ENCODE peak calls at places on chromosomes 2 and 18, in eight cellular contexts. T is Daoy; S is left ventricle myocardium inferior; W is DND-41; E is occipital lobe; G is T follicular helper cell; Z is activated CD8-positive, alpha-beta memory T cell treated with anti-CD3 and anti-CD28 coated beads, Interleukin-2, amount 50 U/mL, for 48 hours; R is amygdala. M is an unnamed sample.

GRCh38 chr18:28574175-28574574 is 397.2 kb upstream of the CDH2 start:
- DNase-seq in W (no peak), R (no peak), S (no peak), T (no peak), E (no peak), G (no peak), Z (no peak), M (no peak)

GRCh38 chr18:70415823-70416488 is 127.1 kb downstream of the SOCS6 start:
- DNase-seq in R (no peak), Z (no peak), T (no peak), E (no peak), S (no peak), G (no peak), W (no peak), M (no peak)

GRCh38 chr2:674319-674985 is 2.8 kb downstream of the TMEM18 start:
- DNase-seq in T (peak), W (no peak), E (no peak), Z (no peak), R (no peak), S (no peak), G (no peak), M (no peak)

GRCh38 chr2:784753-785152 is 107.5 kb upstream of the TMEM18 start:
- DNase-seq in Z (no peak), S (no peak), R (no peak), E (no peak), W (no peak), T (no peak), G (no peak), M (no peak)

GRCh38 chr2:69564604-69565003 is 78.9 kb downstream of the AAK1 start:
- DNase-seq in R (no peak), W (no peak), T (no peak), Z (no peak), G (no peak), E (no peak), S (no peak), M (no peak)

GRCh38 chr2:65602851-65603250 is 170.5 kb upstream of the SPRED2 start:
- DNase-seq in E (no peak), G (no peak), W (no peak), S (no peak), Z (no peak), T (no peak), R (no peak), M (no peak)

GRCh38 chr2:214730248-214730647 is 79.2 kb downstream of the BARD1 start:
- DNase-seq in S (no peak), R (no peak), T (no peak), W (no peak), E (no peak), G (no peak), Z (no peak), M (no peak)

GRCh38 chr2:176018708-176019107 is 16.6 kb upstream of the LNPK start:
- DNase-seq in G (no peak), W (no peak), S (no peak), Z (no peak), R (no peak), T (peak), E (no peak), M (no peak)

GRCh38 chr18:49321800-49322461 is 138.5 kb downstream of the DYM start:
- DNase-seq in E (no peak), T (peak), R (no peak), Z (no peak), S (no peak), G (no peak), W (no peak), M (no peak)

GRCh38 chr2:237726401-237726830 is 72.2 kb upstream of the RBM44 start:
- DNase-seq in Z (no peak), E (no peak), G (no peak), S (no peak), T (no peak), R (no peak), W (no peak), M (no peak)

GRCh38 chr2:239600650-239601049 is 199.8 kb upstream of the HDAC4 start:
- DNase-seq in Z (peak), R (no peak), T (no peak), S (no peak), E (no peak), W (peak), G (no peak), M (no peak)

GRCh38 chr2:239349448-239350135 is 51.2 kb downstream of the HDAC4 start:
- DNase-seq in S (no peak), W (no peak), G (no peak), R (no peak), Z (no peak), E (no peak), T (no peak), M (no peak)

GRCh38 chr2:63538409-63538808 is 49.9 kb downstream of the WDPCP start:
- DNase-seq in E (no peak), T (no peak), Z (no peak), R (no peak), S (no peak), G (no peak), W (no peak), M (no peak)

GRCh38 chr18:76565238-76566173 is 70.5 kb upstream of the ZNF516 start:
- DNase-seq in E (no peak), W (peak), R (no peak), T (peak), S (peak), G (no peak), Z (no peak), M (no peak)

GRCh38 chr2:139080244-139080643 is 300.1 kb upstream of the NXPH2 start:
- DNase-seq in E (no peak), Z (no peak), S (no peak), T (no peak), W (no peak), G (no peak), R (no peak), M (no peak)

GRCh38 chr2:131105950-131106801 is 1.0 kb downstream of the PLEKHB2 start:
- DNase-seq in Z (no peak), G (no peak), T (peak), R (no peak), E (no peak), S (no peak), W (peak), M (no peak)

GRCh38 chr2:240437861-240438809 is 2.7 kb downstream of the GPC1 start:
- DNase-seq in W (peak), G (peak), Z (peak), E (peak), S (peak), R (peak), T (peak), M (peak)

GRCh38 chr2:240507060-240507777 is 50.6 kb downstream of the ANKMY1 start:
- DNase-seq in G (no peak), T (no peak), E (no peak), R (no peak), S (no peak), W (no peak), Z (no peak), M (peak)

GRCh38 chr2:3459185-3460015 is 59.9 kb downstream of the ADI1 start:
- DNase-seq in S (peak), Z (peak), T (no peak), R (no peak), E (no peak), W (no peak), G (no peak), M (no peak)

GRCh38 chr2:201839727-201840126 is 33.4 kb downstream of the CDK15 start:
- DNase-seq in Z (no peak), T (peak), E (no peak), R (no peak), W (no peak), S (no peak), G (no peak), M (no peak)

GRCh38 chr2:27527182-27527581 is 30.5 kb downstream of the GCKR start:
- DNase-seq in R (no peak), Z (no peak), S (no peak), W (no peak), E (no peak), G (no peak), T (peak), M (no peak)

GRCh38 chr2:39325966-39326365 is 82.2 kb upstream of the CDKL4 start:
- DNase-seq in G (no peak), S (no peak), W (no peak), Z (no peak), E (no peak), R (no peak), T (no peak), M (no peak)

GRCh38 chr2:240594511-240595380 is 8.2 kb downstream of the CAPN10 start:
- DNase-seq in S (peak), R (no peak), Z (no peak), E (no peak), W (no peak), G (no peak), T (no peak), M (no peak)

GRCh38 chr2:18903750-18904149 is 314.4 kb upstream of the NT5C1B start:
- DNase-seq in W (no peak), E (no peak), Z (no peak), T (no peak), S (no peak), R (no peak), G (no peak), M (no peak)

GRCh38 chr18:58046087-58046793 is 2.2 kb downstream of the NEDD4L start:
- DNase-seq in E (no peak), G (no peak), R (no peak), Z (no peak), W (no peak), S (no peak), T (no peak), M (no peak)

GRCh38 chr2:195543063-195543462 is 114.0 kb upstream of the SLC39A10 start:
- DNase-seq in R (no peak), S (no peak), G (no peak), W (peak), E (no peak), Z (no peak), T (no peak), M (no peak)

GRCh38 chr18:13137041-13137938 is 81.3 kb upstream of the LDLRAD4 start:
- DNase-seq in S (peak), Z (peak), E (no peak), G (no peak), W (peak), R (no peak), T (no peak), M (no peak)

GRCh38 chr2:44100351-44100750 is 68.3 kb upstream of the PPM1B start:
- DNase-seq in W (no peak), R (no peak), S (peak), T (peak), E (no peak), Z (no peak), G (no peak), M (no peak)

GRCh38 chr2:232286011-232286868 is 92.3 kb upstream of the ALPP start:
- DNase-seq in W (no peak), E (no peak), T (no peak), R (no peak), G (no peak), S (no peak), Z (no peak), M (no peak)

GRCh38 chr2:154455871-154456270 is 242.6 kb upstream of the KCNJ3 start:
- DNase-seq in G (no peak), S (no peak), T (no peak), W (no peak), R (no peak), Z (no peak), E (no peak), M (no peak)

GRCh38 chr2:127479219-127479825 is 47.0 kb downstream of the IWS1 start:
- DNase-seq in Z (no peak), S (no peak), R (no peak), E (no peak), T (peak), W (no peak), G (no peak), M (no peak)

GRCh38 chr2:191748050-191748449 is 70.1 kb downstream of the NABP1 start:
- DNase-seq in E (no peak), R (no peak), W (no peak), G (no peak), T (no peak), Z (no peak), S (no peak), M (no peak)

GRCh38 chr2:64442801-64443429 is 11.0 kb upstream of the LGALSL start:
- DNase-seq in W (no peak), Z (no peak), S (no peak), T (no peak), R (no peak), E (no peak), G (no peak), M (no peak)

GRCh38 chr2:47771211-47771610 is 11.7 kb upstream of the MSH6 start:
- DNase-seq in G (no peak), Z (no peak), E (peak), W (no peak), R (peak), T (peak), S (no peak), M (peak)

M was measured in 8988T.